ENCODE peak calls at places on chromosomes 6 and 20, in nine cellular contexts. One of them, this sample, is unnamed.

GRCh38 chr6:127397729-127398609 is 54.6 kb upstream of the ECHDC1 start:
- DNase-seq in HT1080: no peak
- DNase-seq in PC-3: no peak
- DNase-seq in AG08395: no peak
- DNase-seq in A549: no peak
- DNase-seq in left colon: no peak
- DNase-seq in HTR-8/SVneo: no peak
- DNase-seq in left ventricle myocardium inferior: no peak
- DNase-seq in EL: no peak
- DNase-seq in this sample: no peak

GRCh38 chr6:52992980-52993379 is 2.1 kb downstream of the GSTA4 start:
- DNase-seq in HT1080: no peak
- DNase-seq in AG08395: no peak
- DNase-seq in left colon: no peak
- DNase-seq in HTR-8/SVneo: no peak
- DNase-seq in left ventricle myocardium inferior: no peak
- DNase-seq in EL: peak; percentile 48
- DNase-seq in PC-3: peak; percentile 28
- DNase-seq in A549: no peak
- DNase-seq in this sample: no peak

GRCh38 chr6:30720738-30721197 is 616 bp downstream of the TUBB start:
- DNase-seq in HTR-8/SVneo: no peak
- DNase-seq in EL: peak; percentile 58
- DNase-seq in left ventricle myocardium inferior: peak; percentile 75
- DNase-seq in HT1080: peak; percentile 63
- DNase-seq in AG08395: peak; percentile 10
- DNase-seq in left colon: peak; percentile 85
- DNase-seq in PC-3: peak; percentile 50
- DNase-seq in A549: peak; percentile 72
- DNase-seq in this sample: peak; percentile 65

GRCh38 chr20:45938727-45939438 is 4.4 kb downstream of the PCIF1 start:
- DNase-seq in AG08395: no peak
- DNase-seq in HT1080: no peak
- DNase-seq in HTR-8/SVneo: no peak
- DNase-seq in EL: no peak
- DNase-seq in left ventricle myocardium inferior: no peak
- DNase-seq in A549: no peak
- DNase-seq in PC-3: no peak
- DNase-seq in left colon: no peak
- DNase-seq in this sample: no peak

GRCh38 chr6:47780510-47781356 is 1.1 kb upstream of the OPN5 start:
- DNase-seq in EL: peak; percentile 71
- DNase-seq in left ventricle myocardium inferior: no peak
- DNase-seq in AG08395: peak; percentile 61
- DNase-seq in A549: peak; percentile 57
- DNase-seq in HTR-8/SVneo: peak; percentile 53
- DNase-seq in PC-3: peak; percentile 89
- DNase-seq in HT1080: peak; percentile 84
- DNase-seq in left colon: no peak
- DNase-seq in this sample: peak; percentile 30

GRCh38 chr6:20351529-20351928 is 50.1 kb upstream of the E2F3 start:
- DNase-seq in left ventricle myocardium inferior: no peak
- DNase-seq in EL: no peak
- DNase-seq in HTR-8/SVneo: no peak
- DNase-seq in HT1080: no peak
- DNase-seq in AG08395: no peak
- DNase-seq in PC-3: no peak
- DNase-seq in A549: no peak
- DNase-seq in left colon: no peak
- DNase-seq in this sample: no peak

GRCh38 chr6:158061709-158062461 is 80.2 kb downstream of the SYNJ2 start:
- DNase-seq in AG08395: no peak
- DNase-seq in left colon: no peak
- DNase-seq in PC-3: no peak
- DNase-seq in HT1080: peak; percentile 42
- DNase-seq in EL: no peak
- DNase-seq in HTR-8/SVneo: no peak
- DNase-seq in A549: no peak
- DNase-seq in left ventricle myocardium inferior: peak; percentile 13
- DNase-seq in this sample: no peak

GRCh38 chr6:31652925-31653724 is 664 bp upstream of the BAG6 start:
- DNase-seq in AG08395: peak; percentile 90
- DNase-seq in PC-3: no peak
- DNase-seq in A549: no peak
- DNase-seq in left ventricle myocardium inferior: peak; percentile 86
- DNase-seq in EL: no peak
- DNase-seq in HTR-8/SVneo: peak; percentile 90
- DNase-seq in left colon: peak; percentile 93
- DNase-seq in HT1080: peak; percentile 92
- DNase-seq in this sample: peak; percentile 89

GRCh38 chr20:53926428-53927028 is 143.9 kb downstream of the BCAS1 start:
- DNase-seq in A549: peak; percentile 90
- DNase-seq in PC-3: peak; percentile 100
- DNase-seq in EL: peak; percentile 90
- DNase-seq in left ventricle myocardium inferior: no peak
- DNase-seq in left colon: no peak
- DNase-seq in AG08395: peak; percentile 77
- DNase-seq in HTR-8/SVneo: peak; percentile 97
- DNase-seq in HT1080: peak; percentile 100
- DNase-seq in this sample: peak; percentile 45

GRCh38 chr20:57329608-57330221 is at the start of gene SPO11:
- DNase-seq in A549: no peak
- DNase-seq in HTR-8/SVneo: no peak
- DNase-seq in AG08395: no peak
- DNase-seq in PC-3: no peak
- DNase-seq in left ventricle myocardium inferior: no peak
- DNase-seq in HT1080: no peak
- DNase-seq in EL: no peak
- DNase-seq in left colon: no peak
- DNase-seq in this sample: no peak

GRCh38 chr6:158906926-158907325 is 87.8 kb upstream of the EZR start:
- DNase-seq in HTR-8/SVneo: no peak
- DNase-seq in EL: no peak
- DNase-seq in PC-3: peak; percentile 48
- DNase-seq in HT1080: no peak
- DNase-seq in left ventricle myocardium inferior: no peak
- DNase-seq in left colon: no peak
- DNase-seq in AG08395: no peak
- DNase-seq in A549: no peak
- DNase-seq in this sample: no peak

GRCh38 chr20:62202676-62203377 is 17.3 kb downstream of the HRH3 start:
- DNase-seq in HT1080: no peak
- DNase-seq in left ventricle myocardium inferior: no peak
- DNase-seq in left colon: no peak
- DNase-seq in EL: no peak
- DNase-seq in A549: no peak
- DNase-seq in PC-3: no peak
- DNase-seq in AG08395: no peak
- DNase-seq in HTR-8/SVneo: no peak
- DNase-seq in this sample: no peak

GRCh38 chr6:95959291-95959690 is 56.5 kb upstream of the FUT9 start:
- DNase-seq in left ventricle myocardium inferior: no peak
- DNase-seq in HT1080: no peak
- DNase-seq in EL: no peak
- DNase-seq in AG08395: no peak
- DNase-seq in HTR-8/SVneo: no peak
- DNase-seq in A549: no peak
- DNase-seq in PC-3: no peak
- DNase-seq in left colon: no peak
- DNase-seq in this sample: no peak

GRCh38 chr6:29502181-29502580 is 14.4 kb upstream of the MAS1L start:
- DNase-seq in left ventricle myocardium inferior: no peak
- DNase-seq in EL: no peak
- DNase-seq in A549: no peak
- DNase-seq in PC-3: no peak
- DNase-seq in HTR-8/SVneo: no peak
- DNase-seq in left colon: no peak
- DNase-seq in HT1080: no peak
- DNase-seq in AG08395: no peak
- DNase-seq in this sample: no peak

This sample was measured in stomach.